ENCODE peak calls at places on chromosomes 2 and 18, in six cellular contexts. W is IMR-90, N is H9, H is H1, E is neuronal stem cell, O is mesendoderm. K is an unnamed sample.

GRCh38 chr18:69580107-69580506 is 179.4 kb downstream of the DOK6 start:
- DNase-seq in W (peak; percentile 28), N (no peak), H (no peak), E (no peak), O (peak; percentile 13), K (peak; percentile 32)

GRCh38 chr2:203532957-203533695 is 2.0 kb downstream of the RAPH1 start:
- DNase-seq in W (peak; percentile 36), N (no peak), H (no peak), E (peak; percentile 20), O (peak; percentile 87), K (peak; percentile 53)

GRCh38 chr2:241680827-241681599 is 5.6 kb downstream of the DTYMK start:
- DNase-seq in W (peak; percentile 99), N (no peak), H (no peak), E (no peak), O (no peak), K (peak; percentile 96)

GRCh38 chr18:75088021-75088506 is 120.9 kb downstream of the PTGR3 start:
- DNase-seq in W (no peak), N (no peak), H (no peak), E (no peak), O (no peak), K (no peak)

GRCh38 chr18:59748628-59749360 is 51.6 kb upstream of the CCBE1 start:
- DNase-seq in W (peak; percentile 93), N (no peak), H (no peak), E (no peak), O (no peak), K (peak; percentile 73)

GRCh38 chr2:120167272-120167671 is 55.9 kb downstream of the TMEM185B start:
- DNase-seq in W (no peak), N (no peak), H (no peak), E (no peak), O (no peak), K (no peak)

GRCh38 chr2:167264380-167264779 is 376.1 kb downstream of the XIRP2 start:
- DNase-seq in W (no peak), N (peak; percentile 54), H (no peak), E (no peak), O (peak; percentile 61), K (peak; percentile 29)

GRCh38 chr2:27795868-27796277 is 24.4 kb downstream of the MRPL33 start:
- DNase-seq in W (no peak), N (no peak), H (no peak), E (no peak), O (no peak), K (peak; percentile 52)

GRCh38 chr2:79235135-79235534 is 75.6 kb upstream of the REG3A start:
- DNase-seq in W (no peak), N (no peak), H (no peak), E (no peak), O (peak; percentile 45), K (no peak)

GRCh38 chr2:106115250-106115649 is 78.9 kb downstream of the UXS1 start:
- DNase-seq in W (peak; percentile 77), N (no peak), H (no peak), E (no peak), O (peak; percentile 24), K (peak; percentile 83)

GRCh38 chr2:47653909-47654789 is 128.8 kb upstream of the MSH6 start:
- DNase-seq in W (peak; percentile 5), N (peak; percentile 71), H (no peak), E (peak; percentile 31), O (peak; percentile 59), K (no peak)

GRCh38 chr2:127083819-127084503 is 23.0 kb downstream of the BIN1 start:
- DNase-seq in W (peak; percentile 98), N (no peak), H (no peak), E (no peak), O (no peak), K (peak; percentile 93)

GRCh38 chr2:33086400-33087015 is 139.8 kb downstream of the LTBP1 start:
- DNase-seq in W (peak; percentile 67), N (no peak), H (no peak), E (no peak), O (no peak), K (peak; percentile 39)

GRCh38 chr18:32349728-32350395 is 120.8 kb downstream of the GAREM1 start:
- DNase-seq in W (peak; percentile 97), N (no peak), H (no peak), E (no peak), O (peak; percentile 87), K (peak; percentile 95)

GRCh38 chr18:69622192-69622591 is 221.5 kb downstream of the DOK6 start:
- DNase-seq in W (no peak), N (no peak), H (no peak), E (no peak), O (no peak), K (peak; percentile 2)

DNA sequence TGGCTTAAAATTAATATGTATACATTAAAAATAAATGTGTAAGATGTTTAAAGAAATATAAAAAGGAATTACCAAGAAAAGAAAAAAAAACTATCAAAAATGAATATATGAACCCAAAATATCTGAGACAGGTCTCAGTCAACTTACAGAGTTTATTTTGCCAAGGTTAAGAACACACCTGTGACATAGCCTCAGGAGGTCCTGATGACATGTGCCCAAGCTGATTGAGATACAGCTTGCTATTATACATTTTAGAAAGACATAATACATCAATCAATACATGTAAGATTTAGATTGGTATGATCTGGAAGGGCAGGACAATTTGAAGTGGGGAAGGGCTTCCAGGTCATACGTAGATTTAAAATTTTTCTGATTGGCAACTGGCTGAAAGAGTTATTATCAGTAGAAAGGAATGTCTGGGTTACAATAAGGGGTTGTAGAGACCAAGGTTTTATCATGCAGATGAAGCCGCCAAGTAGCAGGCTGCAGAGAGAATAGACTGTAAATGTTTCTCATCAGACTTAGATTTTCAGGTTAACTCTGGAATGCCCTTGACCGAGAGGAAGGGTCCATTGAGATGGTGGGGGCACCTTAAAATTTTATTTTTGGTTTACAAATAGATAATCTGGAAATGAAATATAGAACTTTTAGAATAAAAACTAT is 74.7 kb downstream of the EXOC6B start:
- DNase-seq in W (no peak), N (peak; percentile 39), H (no peak), E (no peak), O (peak; percentile 67), K (no peak)
- H3K4me2 ChIP-seq in W (no peak overlapping the region), N (peak overlapping the region; percentile 40), H (peak overlapping the region; percentile 46), E (no peak overlapping the region), O (no peak overlapping the region), K (no peak overlapping the region)

GRCh38 chr2:183232161-183232865 is 108.1 kb downstream of the NUP35 start:
- DNase-seq in W (peak; percentile 11), N (no peak), H (no peak), E (no peak), O (no peak), K (peak; percentile 4)
- H2BK15ac ChIP-seq in W (no peak overlapping the region), N (no peak overlapping the region), H (no peak overlapping the region), E (no peak overlapping the region), O (no peak overlapping the region), K (no peak overlapping the region)

DNA sequence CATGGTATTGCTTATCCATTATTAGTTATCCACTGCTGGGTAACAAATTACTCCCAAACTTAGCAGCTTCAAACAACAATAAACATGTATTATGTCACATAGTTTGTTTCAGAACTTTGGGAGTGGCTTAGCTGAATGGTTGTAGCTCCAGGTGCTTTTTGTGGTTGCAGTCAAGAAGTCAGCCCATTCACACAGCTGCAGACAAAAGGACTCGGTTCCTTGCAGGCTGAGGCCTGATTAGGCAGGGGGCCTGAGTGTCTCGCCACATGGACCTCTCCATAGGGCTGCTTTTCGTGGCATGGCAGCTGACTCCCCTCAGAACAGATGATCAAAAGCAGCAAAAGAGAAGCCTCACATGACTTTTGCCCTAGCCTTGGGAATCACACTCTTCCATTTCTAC is 58.1 kb upstream of the ITGA4 start:
- DNase-seq in W (no peak), N (no peak), H (no peak), E (no peak), O (no peak), K (no peak)
- H3K4me2 ChIP-seq in W (no peak overlapping the region), N (no peak overlapping the region), H (no peak overlapping the region), E (no peak overlapping the region), O (no peak overlapping the region), K (no peak overlapping the region)

GRCh38 chr2:181891966-181892794 is 650 bp downstream of the ITPRID2 start:
- DNase-seq in W (peak; percentile 55), N (peak; percentile 74), H (peak; percentile 27), E (peak; percentile 70), O (peak; percentile 90), K (peak; percentile 85)

GRCh38 chr2:181894381-181894780 is 2.9 kb downstream of the ITPRID2 start:
- DNase-seq in W (no peak), N (no peak), H (no peak), E (no peak), O (no peak), K (no peak)

GRCh38 chr2:181887056-181887455 is 4.5 kb upstream of the ITPRID2 start:
- DNase-seq in W (no peak), N (no peak), H (no peak), E (no peak), O (no peak), K (no peak)

GRCh38 chr2:181892795-181893435 is 1.4 kb downstream of the ITPRID2 start:
- DNase-seq in W (peak; percentile 58), N (no peak), H (no peak), E (no peak), O (no peak), K (peak; percentile 40)

GRCh38 chr2:181891258-181891965 is at the start of gene ITPRID2:
- DNase-seq in W (peak; percentile 89), N (peak; percentile 79), H (peak; percentile 43), E (peak; percentile 77), O (peak; percentile 92), K (peak; percentile 92)
- H2BK15ac ChIP-seq in W (peak within 1 kb of the TSS; percentile 81), N (no peak within 1 kb of the TSS), H (peak within 1 kb of the TSS; percentile 65), E (peak within 1 kb of the TSS; percentile 89), O (no peak within 1 kb of the TSS), K (peak within 1 kb of the TSS; percentile 89)

GRCh38 chr2:134838143-134838620 is at the start of gene ACMSD:
- DNase-seq in W (no peak), N (no peak), H (no peak), E (no peak), O (no peak), K (no peak)
- H3K4me2 ChIP-seq in W (no peak within 1 kb of the TSS), N (no peak within 1 kb of the TSS), H (no peak within 1 kb of the TSS), E (no peak within 1 kb of the TSS), O (no peak within 1 kb of the TSS), K (peak within 1 kb of the TSS; percentile 52)

DNA sequence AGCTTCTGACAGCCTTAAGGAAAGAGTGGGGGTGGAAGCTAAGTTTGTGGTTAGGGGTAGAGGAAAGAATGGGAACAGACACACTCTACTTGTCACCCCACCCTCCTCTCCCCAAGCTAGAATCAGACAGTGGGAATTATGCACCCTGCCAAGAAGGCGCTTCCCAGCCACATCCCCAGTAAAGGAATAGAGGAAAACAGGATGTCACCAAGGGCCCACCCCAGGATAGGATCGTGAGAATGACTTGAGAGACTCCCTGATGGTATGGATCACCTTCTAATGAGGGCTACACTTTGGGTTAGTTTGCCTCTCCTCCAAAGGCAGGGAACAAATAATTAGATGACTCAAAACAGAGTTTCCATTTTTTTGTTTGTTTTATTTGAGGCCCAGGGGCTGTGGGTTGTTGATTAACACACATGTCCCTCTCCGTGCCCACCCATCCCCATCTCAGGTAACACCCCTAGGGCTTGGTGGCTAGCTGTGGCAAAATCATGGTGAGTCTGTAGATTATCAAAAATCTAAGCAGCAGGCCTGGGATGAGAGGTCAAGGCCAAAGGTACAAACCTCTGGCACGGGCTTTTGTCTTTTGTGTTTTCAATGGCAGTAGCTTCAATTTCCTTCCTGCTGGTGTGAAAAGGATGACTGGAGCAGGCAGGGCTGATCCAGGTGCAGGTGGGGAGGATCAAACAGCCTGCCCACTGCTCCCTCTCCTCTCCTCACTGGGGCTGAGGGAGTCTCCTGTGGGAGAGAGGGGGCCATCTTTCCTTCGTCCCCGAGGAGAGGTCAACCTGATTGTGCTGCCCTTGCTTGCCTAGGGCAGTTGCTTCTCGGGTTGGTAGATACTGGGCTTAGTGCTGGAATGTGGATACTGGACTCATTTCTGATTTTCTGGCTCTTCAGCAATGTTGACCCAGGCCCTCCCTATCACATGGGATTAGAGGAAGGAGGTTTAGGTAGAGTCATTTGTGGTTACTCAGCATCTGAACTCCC is 32.0 kb upstream of the EML4 start:
- DNase-seq in W (no peak), N (no peak), H (no peak), E (no peak), O (no peak), K (peak; percentile 36)
- H2BK15ac ChIP-seq in W (peak overlapping the region; percentile 69), N (no peak overlapping the region), H (peak overlapping the region; percentile 61), E (no peak overlapping the region), O (no peak overlapping the region), K (peak overlapping the region; percentile 95)